ENCODE peak calls at places on chromosome 14, in four cellular contexts. W is lower leg skin, B is transverse colon, X is adrenal gland. E is an unnamed sample.

GRCh38 chr14:21454843-21455550 is 926 bp downstream of the CHD8 start:
- DNase-seq in W (no peak), B (no peak), X (no peak), E (peak)

GRCh38 chr14:68333265-68333664 is 459.6 kb downstream of the ZFP36L1 start:
- DNase-seq in W (no peak), B (no peak), X (no peak), E (no peak)

GRCh38 chr14:35337557-35338255 is 45.5 kb downstream of the PSMA6 start:
- DNase-seq in W (no peak), B (no peak), X (peak), E (no peak)

GRCh38 chr14:28152453-28153044 is 614.0 kb upstream of the FOXG1 start:
- DNase-seq in W (no peak), B (no peak), X (no peak), E (no peak)

GRCh38 chr14:103186894-103187586 is 63.8 kb downstream of the TNFAIP2 start:
- DNase-seq in W (no peak), B (peak), X (no peak), E (no peak)

GRCh38 chr14:35369701-35370191 is 34.8 kb downstream of the NFKBIA start:
- DNase-seq in W (no peak), B (no peak), X (no peak), E (no peak)

GRCh38 chr14:58690801-58691516 is 53.2 kb downstream of the DACT1 start:
- DNase-seq in W (no peak), B (peak), X (no peak), E (no peak)

GRCh38 chr14:66359500-66359899 is 126.7 kb upstream of the CCDC196 start:
- DNase-seq in W (no peak), B (no peak), X (no peak), E (peak)

GRCh38 chr14:65231286-65231980 is 129.1 kb upstream of the MAX start:
- DNase-seq in W (no peak), B (no peak), X (no peak), E (no peak)

GRCh38 chr14:96623676-96624484 is 121.7 kb downstream of the PAPOLA start:
- DNase-seq in W (no peak), B (no peak), X (no peak), E (no peak)

GRCh38 chr14:97162621-97163020 is 365.4 kb downstream of the VRK1 start:
- DNase-seq in W (no peak), B (no peak), X (no peak), E (no peak)

GRCh38 chr14:64012720-64013119 is 159.9 kb downstream of the SYNE2 start:
- DNase-seq in W (no peak), B (no peak), X (no peak), E (no peak)

GRCh38 chr14:24143511-24143910 is 2.1 kb upstream of the EMC9 start:
- DNase-seq in W (no peak), B (no peak), X (no peak), E (no peak)

GRCh38 chr14:27642251-27642866 is 1044.5 kb upstream of the NOVA1 start:
- DNase-seq in W (no peak), B (no peak), X (no peak), E (no peak)

GRCh38 chr14:71618716-71619115 is 313.5 kb upstream of the RGS6 start:
- DNase-seq in W (no peak), B (no peak), X (no peak), E (no peak)

GRCh38 chr14:21643407-21643806 is 8.7 kb upstream of the OR10G2 start:
- DNase-seq in W (no peak), B (no peak), X (no peak), E (no peak)

GRCh38 chr14:99479903-99480855 is 480 bp downstream of the SETD3 start:
- DNase-seq in W (peak), B (peak), X (peak), E (peak)
- TF ChIP-seq POLR2A in W (no peak), B (peak), X (no peak), E (no peak)

GRCh38 chr14:91144425-91145145 is 30.7 kb downstream of the DGLUCY start:
- DNase-seq in W (no peak), B (no peak), X (no peak), E (no peak)
- TF ChIP-seq POLR2A in W (no peak), B (no peak), X (no peak), E (no peak)

GRCh38 chr14:61308198-61308597 is 13.2 kb upstream of the PRKCH start:
- DNase-seq in W (no peak), B (no peak), X (no peak), E (no peak)
- TF ChIP-seq POLR2A in W (no peak), B (no peak), X (no peak), E (no peak)

DNA sequence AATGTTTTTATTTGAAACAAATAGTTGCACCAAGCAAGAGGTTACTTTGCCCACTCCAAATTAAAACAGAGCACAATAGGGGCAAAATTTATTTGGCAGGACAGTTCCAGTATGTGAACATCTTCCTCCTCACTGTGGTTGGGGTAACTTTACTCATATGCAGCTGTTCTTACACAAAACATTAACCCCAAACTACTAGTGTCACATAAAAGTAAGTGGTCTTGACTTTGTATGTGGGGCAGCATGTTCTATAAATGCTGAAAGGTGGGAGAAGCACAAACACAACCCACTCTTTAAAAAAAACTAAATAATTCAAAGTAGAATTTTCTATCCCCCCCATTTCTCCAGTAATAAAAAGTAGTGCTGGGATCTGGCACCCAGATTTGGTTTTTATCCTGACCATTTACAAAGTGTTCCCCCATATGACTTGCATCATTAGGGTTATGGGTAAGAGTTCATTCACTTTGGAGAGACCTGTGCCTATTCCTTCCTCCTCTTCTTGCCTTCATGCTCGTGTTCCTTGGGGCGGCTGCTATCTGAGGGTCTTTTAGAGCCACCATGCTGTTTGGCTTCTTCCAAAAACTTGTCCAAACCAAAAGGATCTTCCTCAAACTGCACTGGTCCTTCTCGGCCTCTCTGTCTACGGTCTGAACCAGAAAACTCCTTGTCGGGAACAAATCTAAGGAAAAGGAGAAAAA is 9.9 kb downstream of the SLIRP start:
- DNase-seq in W (no peak), B (no peak), X (no peak), E (no peak)
- TF ChIP-seq POLR2A in W (no peak), B (no peak), X (no peak), E (no peak)

E was measured in erythroblast.